ENCODE peak calls at places on chromosomes 11 and 22, in five cellular contexts. U is HepG2, N is K562, F is A549, B is GM12878. S is an unnamed sample.

GRCh38 chr11:76318744-76319384 is 62.1 kb downstream of the THAP12 start:
- DNase-seq in F (peak; percentile 85), N (peak; percentile 86), U (peak; percentile 64), B (peak; percentile 30), S (peak; percentile 93)

GRCh38 chr11:35173011-35173511 is 34.1 kb downstream of the CD44 start:
- DNase-seq in F (no peak), N (no peak), B (peak; percentile 35), U (peak; percentile 38), S (peak; percentile 32)

GRCh38 chr22:44263547-44263946 is 49.2 kb downstream of the SHISAL1 start:
- DNase-seq in N (no peak), B (no peak), U (no peak), F (no peak), S (no peak)

GRCh38 chr22:18156878-18157713 is 7.1 kb downstream of the USP18 start:
- DNase-seq in N (peak; percentile 77), F (peak; percentile 58), B (no peak), U (peak; percentile 64), S (peak; percentile 95)

GRCh38 chr11:66844496-66845142 is 1.4 kb downstream of the RCE1 start:
- DNase-seq in N (no peak), F (no peak), U (no peak), B (no peak), S (no peak)

GRCh38 chr11:132231656-132232173 is 861.3 kb downstream of the NTM start:
- DNase-seq in B (no peak), N (no peak), F (no peak), U (no peak), S (no peak)

GRCh38 chr11:11624926-11625325 is 3.1 kb upstream of the GALNT18 start:
- DNase-seq in B (no peak), N (no peak), U (no peak), F (no peak), S (no peak)

GRCh38 chr11:126764221-126764620 is 236.3 kb downstream of the KIRREL3 start:
- DNase-seq in B (no peak), N (peak; percentile 9), F (no peak), U (no peak), S (no peak)

GRCh38 chr11:130022799-130023198 is 20.2 kb upstream of the PRDM10 start:
- DNase-seq in F (no peak), U (no peak), N (no peak), B (no peak), S (no peak)

GRCh38 chr11:15551897-15552851 is 437.5 kb downstream of the INSC start:
- DNase-seq in B (no peak), N (no peak), F (no peak), U (no peak), S (peak; percentile 75)

GRCh38 chr11:44978961-44979331 is 28.3 kb upstream of the TP53I11 start:
- DNase-seq in B (no peak), U (peak; percentile 35), N (no peak), F (peak; percentile 63), S (no peak)

GRCh38 chr11:11580831-11581492 is 40.8 kb downstream of the GALNT18 start:
- DNase-seq in F (no peak), B (no peak), N (no peak), U (no peak), S (no peak)

GRCh38 chr22:26592368-26593015 is 2.6 kb upstream of the TPST2 start:
- DNase-seq in U (no peak), N (no peak), F (no peak), B (peak; percentile 72), S (no peak)

GRCh38 chr11:77619576-77620198 is 17.9 kb downstream of the CLNS1A start:
- DNase-seq in B (peak; percentile 28), U (peak; percentile 50), N (peak; percentile 64), F (peak; percentile 12), S (peak; percentile 92)

GRCh38 chr11:45872513-45873356 is 12.7 kb upstream of the MAPK8IP1 start:
- DNase-seq in U (peak; percentile 29), N (peak; percentile 78), B (no peak), F (peak; percentile 68), S (peak; percentile 95)

GRCh38 chr22:48722661-48723060 is 1105.0 kb downstream of the BRD1 start:
- DNase-seq in B (no peak), N (no peak), U (no peak), F (no peak), S (no peak)

GRCh38 chr11:70066628-70067027 is 11.5 kb upstream of the ANO1 start:
- DNase-seq in F (no peak), U (no peak), N (no peak), B (no peak), S (no peak)

GRCh38 chr11:133889188-133889587 is 43.9 kb upstream of the SPATA19 start:
- DNase-seq in F (no peak), U (no peak), B (no peak), N (no peak), S (no peak)

DNA sequence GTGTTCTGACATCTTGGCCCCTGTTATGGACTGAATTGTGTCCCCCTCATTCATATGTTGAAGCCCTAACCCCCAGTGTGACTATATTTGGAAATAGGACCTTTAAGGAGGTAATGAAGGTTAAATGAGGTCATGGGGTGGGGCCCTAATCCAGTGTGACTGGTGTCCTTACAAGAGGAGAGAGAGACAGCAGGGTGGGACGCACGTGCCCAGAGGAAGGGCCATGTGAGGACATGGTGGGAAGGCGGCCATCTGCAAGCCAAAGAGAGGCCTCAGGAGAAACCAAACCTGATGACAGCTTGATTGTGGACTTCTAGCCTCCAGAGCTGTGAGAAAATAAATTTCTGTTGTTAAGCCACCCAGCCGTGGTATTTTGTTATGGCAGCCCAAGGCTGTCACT is 23.8 kb downstream of the SLC22A6 start:
- DNase-seq in U (no peak), F (no peak), N (no peak), B (no peak), S (no peak)
- TF ChIP-seq JUNB in U (no peak), F (no peak), N (no peak), B (no peak), S (no peak)

DNA sequence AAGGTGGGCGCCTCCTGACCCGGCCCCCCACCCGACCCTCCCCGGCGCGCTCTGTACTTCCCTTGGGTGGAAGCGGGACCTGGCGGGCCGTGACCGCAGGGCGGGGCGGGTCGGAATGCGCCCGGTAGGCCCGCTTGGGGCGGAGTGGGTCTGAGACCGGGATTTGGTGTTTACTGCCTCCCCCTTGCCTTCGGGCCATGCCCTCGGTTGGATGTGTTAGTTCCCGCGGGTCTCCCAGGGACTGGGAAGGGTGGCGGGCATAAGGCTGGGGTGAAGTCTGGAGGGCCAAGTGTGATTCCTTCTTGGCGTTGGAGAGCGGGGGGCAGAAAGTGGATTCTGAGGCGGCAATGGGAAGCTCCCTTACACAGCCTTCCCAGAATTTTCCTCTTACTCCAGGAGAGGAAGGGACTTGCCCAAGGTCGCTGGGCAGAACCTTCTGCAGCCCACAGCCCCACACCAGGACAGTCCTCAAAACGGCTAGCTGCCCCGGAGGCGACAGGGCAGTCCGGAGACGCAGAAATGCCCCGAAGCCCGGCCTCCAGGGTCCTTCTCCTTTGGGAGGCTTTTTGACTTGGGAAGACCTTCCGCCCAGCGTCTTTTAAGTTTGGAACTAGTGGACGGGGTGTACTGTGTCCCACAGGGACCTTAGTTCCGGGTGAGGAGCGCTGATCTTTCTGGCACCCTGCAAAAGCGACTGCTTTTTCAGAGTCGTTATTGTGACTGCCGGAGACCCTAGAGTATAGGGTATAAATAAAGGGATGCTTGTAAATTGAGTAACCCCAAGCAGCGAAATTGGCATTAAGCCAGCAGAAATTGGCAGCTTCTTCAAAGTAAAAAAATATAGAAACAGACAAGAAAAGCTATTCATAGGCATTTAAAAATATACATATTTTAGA is 647 bp downstream of the SWAP70 start:
- DNase-seq in U (peak; percentile 29), N (peak; percentile 25), B (no peak), F (peak; percentile 48), S (peak; percentile 74)
- H3K4me3 ChIP-seq in U (peak overlapping the region; percentile 99), N (peak overlapping the region; percentile 47), B (peak overlapping the region; percentile 97), F (peak overlapping the region; percentile 97), S (peak overlapping the region; percentile 98)

GRCh38 chr11:120034881-120035620 is 102.9 kb downstream of the TRIM29 start:
- DNase-seq in F (no peak), N (no peak), U (no peak), B (no peak), S (no peak)

GRCh38 chr11:120031156-120031555 is 106.8 kb downstream of the TRIM29 start:
- DNase-seq in F (no peak), B (no peak), U (no peak), N (no peak), S (no peak)

GRCh38 chr11:120031612-120032600 is 106.0 kb downstream of the TRIM29 start:
- DNase-seq in U (no peak), B (no peak), N (no peak), F (no peak), S (no peak)

GRCh38 chr11:120034176-120034575 is 103.7 kb downstream of the TRIM29 start:
- DNase-seq in B (no peak), N (no peak), F (no peak), U (no peak), S (no peak)

DNA sequence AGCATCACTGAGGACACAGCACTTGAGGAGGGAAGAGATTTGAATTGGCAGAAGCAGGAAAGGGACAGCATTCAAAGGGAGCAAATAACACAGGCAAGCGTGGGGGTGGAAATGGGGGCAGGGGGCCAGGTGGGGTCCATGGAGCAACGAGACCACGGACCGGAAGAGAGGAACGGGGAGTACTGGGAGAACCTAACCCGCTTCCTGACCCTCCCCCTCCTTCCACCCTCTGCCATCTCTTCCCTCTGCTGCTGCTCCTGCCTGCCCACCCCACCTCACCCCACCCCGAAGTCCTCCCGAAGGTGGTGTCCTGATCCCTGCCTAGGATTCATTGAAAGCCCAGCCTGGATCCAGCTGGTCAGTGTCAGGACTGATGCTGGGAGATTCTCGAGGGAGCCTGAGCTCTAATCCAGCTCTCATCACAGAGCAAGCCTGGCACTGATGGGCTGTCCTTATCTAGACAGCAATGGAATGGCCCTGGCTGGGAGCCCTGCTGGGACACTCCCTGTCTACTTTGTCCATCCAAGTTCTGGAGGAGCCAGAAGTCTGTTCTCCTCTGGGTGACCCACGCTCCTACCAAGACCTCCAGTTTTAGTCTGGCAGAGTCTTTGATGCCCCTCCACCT is 105.0 kb downstream of the TRIM29 start:
- DNase-seq in F (no peak), B (no peak), U (no peak), N (no peak), S (no peak)
- TF ChIP-seq JUNB in F (no peak), B (no peak), U (no peak), N (no peak), S (no peak)

DNA sequence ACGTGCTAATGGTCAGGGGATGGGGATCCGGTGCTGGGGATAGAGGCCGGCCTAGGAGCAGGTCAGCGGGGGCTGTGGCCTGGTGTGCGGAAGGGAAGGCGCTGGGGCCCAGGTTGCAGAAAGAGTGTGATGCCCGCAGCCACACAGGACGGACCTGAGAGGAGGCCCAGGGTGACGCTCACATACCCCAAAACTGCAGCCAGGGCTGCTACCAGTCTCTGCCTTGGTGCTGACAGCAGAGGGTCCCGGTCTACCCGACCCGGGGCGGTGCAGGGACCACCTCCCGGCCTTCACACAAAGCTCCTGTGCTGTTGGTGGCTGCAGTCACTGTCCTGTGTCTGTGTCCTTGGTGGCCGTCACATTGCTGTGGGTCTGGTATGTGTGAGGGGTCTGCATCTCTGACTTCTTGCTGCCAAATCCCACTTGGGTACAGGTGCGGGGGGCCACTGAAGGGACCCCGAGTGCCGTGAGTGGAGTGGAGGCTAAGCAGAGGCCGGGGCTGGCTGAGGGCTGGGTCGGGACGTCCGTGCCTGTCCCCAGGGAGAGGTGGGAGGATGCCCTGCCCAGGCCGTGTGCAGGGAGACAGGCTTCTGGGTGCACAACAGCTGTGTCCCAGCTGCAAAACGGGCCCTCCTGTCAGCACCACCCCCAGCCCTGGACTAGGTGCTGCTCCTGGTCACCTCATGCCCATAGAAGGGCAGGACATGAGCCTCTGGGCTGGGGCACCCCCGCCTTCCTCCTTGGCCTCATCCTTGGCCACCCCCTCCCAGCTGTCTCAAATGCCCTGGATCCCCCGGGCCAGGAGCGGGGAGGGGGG is 1.5 kb downstream of the LSP1 start:
- DNase-seq in N (no peak), F (no peak), B (peak; percentile 33), U (no peak), S (no peak)
- H3K4me3 ChIP-seq in N (no peak overlapping the region), F (no peak overlapping the region), B (peak overlapping the region; percentile 96), U (no peak overlapping the region), S (no peak overlapping the region)

S was measured in GM23338.